ENCODE peak calls at places on chromosomes 13 and 19, in five cellular contexts. W is pancreas, A is RWPE1, T is heart right ventricle, U is progenitor cell of endocrine pancreas. F is an unnamed sample.

GRCh38 chr19:55258476-55258827 is 365 bp downstream of the PPP6R1 start:
- DNase-seq in W (peak; percentile 75), A (no peak), T (no peak), U (peak; percentile 31), F (no peak)

GRCh38 chr13:113748101-113748861 is 10.7 kb upstream of the TMEM255B start:
- DNase-seq in W (no peak), A (no peak), T (no peak), U (no peak), F (no peak)

GRCh38 chr19:49331616-49332055 is 3.6 kb upstream of the CD37 start:
- DNase-seq in W (no peak), A (peak; percentile 57), T (no peak), U (no peak), F (peak; percentile 54)

GRCh38 chr19:661427-662196 is 1.4 kb downstream of the RNF126 start:
- DNase-seq in W (peak; percentile 44), A (peak; percentile 31), T (no peak), U (no peak), F (peak; percentile 51)

GRCh38 chr19:1923319-1923718 is 17.7 kb upstream of the CSNK1G2 start:
- DNase-seq in W (no peak), A (no peak), T (no peak), U (no peak), F (no peak)

GRCh38 chr13:113982296-113982661 is 8.4 kb upstream of the C13orf46 start:
- DNase-seq in W (no peak), A (no peak), T (no peak), U (no peak), F (peak; percentile 32)

GRCh38 chr19:52171321-52172169 is at the start of gene ZNF836:
- DNase-seq in W (peak; percentile 93), A (peak; percentile 87), T (peak; percentile 93), U (peak; percentile 72), F (peak; percentile 92)

GRCh38 chr13:99467764-99468163 is 33.5 kb upstream of the TM9SF2 start:
- DNase-seq in W (no peak), A (peak; percentile 16), T (no peak), U (no peak), F (no peak)

GRCh38 chr13:27141746-27142145 is 29.9 kb downstream of the USP12 start:
- DNase-seq in W (no peak), A (no peak), T (no peak), U (no peak), F (no peak)

GRCh38 chr19:18385675-18386542 is at the start of gene GDF15:
- DNase-seq in W (peak; percentile 96), A (peak; percentile 77), T (peak; percentile 40), U (peak; percentile 59), F (peak; percentile 47)

GRCh38 chr19:12946092-12946845 is 607 bp downstream of the RAD23A start:
- DNase-seq in W (peak; percentile 78), A (peak; percentile 81), T (peak; percentile 69), U (peak; percentile 58), F (peak; percentile 75)

GRCh38 chr13:107531816-107532215 is 683.5 kb downstream of the LIG4 start:
- DNase-seq in W (no peak), A (no peak), T (no peak), U (no peak), F (no peak)

GRCh38 chr19:52742516-52742915 is 7.7 kb upstream of the ZNF611 start:
- DNase-seq in W (no peak), A (no peak), T (no peak), U (no peak), F (no peak)

GRCh38 chr13:99303863-99304521 is 3.2 kb downstream of the GPR183 start:
- DNase-seq in W (no peak), A (no peak), T (no peak), U (no peak), F (no peak)

GRCh38 chr19:50797429-50798115 is 7.4 kb downstream of the ACP4 start:
- DNase-seq in W (no peak), A (no peak), T (no peak), U (no peak), F (no peak)

GRCh38 chr13:79767126-79767525 is 286.2 kb downstream of the NDFIP2 start:
- DNase-seq in W (no peak), A (no peak), T (no peak), U (no peak), F (no peak)

GRCh38 chr19:48739835-48740704 is at the start of gene RASIP1:
- DNase-seq in W (peak; percentile 73), A (no peak), T (peak; percentile 88), U (no peak), F (peak; percentile 81)

GRCh38 chr13:84864341-84864740 is 934.9 kb downstream of the SLITRK6 start:
- DNase-seq in W (no peak), A (no peak), T (no peak), U (no peak), F (no peak)

GRCh38 chr13:113203507-113204377 is 4.7 kb downstream of the PCID2 start:
- DNase-seq in W (no peak), A (no peak), T (peak; percentile 63), U (no peak), F (peak; percentile 71)

GRCh38 chr13:60230593-60230992 is 66.9 kb upstream of the DIAPH3 start:
- DNase-seq in W (no peak), A (no peak), T (no peak), U (no peak), F (no peak)

GRCh38 chr19:3360494-3361383 is 5.6 kb upstream of the NFIC start:
- DNase-seq in W (peak; percentile 70), A (no peak), T (peak; percentile 81), U (no peak), F (peak; percentile 90)

GRCh38 chr19:44653977-44654784 is 10.5 kb downstream of the PVR start:
- DNase-seq in W (peak; percentile 67), A (peak; percentile 42), T (peak; percentile 71), U (peak; percentile 33), F (peak; percentile 77)

GRCh38 chr19:3984584-3984907 is 717 bp downstream of the EEF2 start:
- DNase-seq in W (peak; percentile 45), A (no peak), T (no peak), U (no peak), F (no peak)

GRCh38 chr19:13087795-13088537 is 14.7 kb downstream of the LYL1 start:
- DNase-seq in W (no peak), A (no peak), T (no peak), U (no peak), F (no peak)

GRCh38 chr13:73224708-73225107 is 165.9 kb downstream of the KLF5 start:
- DNase-seq in W (no peak), A (no peak), T (no peak), U (no peak), F (no peak)

GRCh38 chr13:113837554-113838355 is 26.1 kb downstream of the GAS6 start:
- DNase-seq in W (peak; percentile 95), A (peak; percentile 93), T (peak; percentile 93), U (no peak), F (peak; percentile 98)

GRCh38 chr13:27349458-27349857 is 75.0 kb upstream of the GTF3A start:
- DNase-seq in W (no peak), A (no peak), T (no peak), U (no peak), F (no peak)

DNA sequence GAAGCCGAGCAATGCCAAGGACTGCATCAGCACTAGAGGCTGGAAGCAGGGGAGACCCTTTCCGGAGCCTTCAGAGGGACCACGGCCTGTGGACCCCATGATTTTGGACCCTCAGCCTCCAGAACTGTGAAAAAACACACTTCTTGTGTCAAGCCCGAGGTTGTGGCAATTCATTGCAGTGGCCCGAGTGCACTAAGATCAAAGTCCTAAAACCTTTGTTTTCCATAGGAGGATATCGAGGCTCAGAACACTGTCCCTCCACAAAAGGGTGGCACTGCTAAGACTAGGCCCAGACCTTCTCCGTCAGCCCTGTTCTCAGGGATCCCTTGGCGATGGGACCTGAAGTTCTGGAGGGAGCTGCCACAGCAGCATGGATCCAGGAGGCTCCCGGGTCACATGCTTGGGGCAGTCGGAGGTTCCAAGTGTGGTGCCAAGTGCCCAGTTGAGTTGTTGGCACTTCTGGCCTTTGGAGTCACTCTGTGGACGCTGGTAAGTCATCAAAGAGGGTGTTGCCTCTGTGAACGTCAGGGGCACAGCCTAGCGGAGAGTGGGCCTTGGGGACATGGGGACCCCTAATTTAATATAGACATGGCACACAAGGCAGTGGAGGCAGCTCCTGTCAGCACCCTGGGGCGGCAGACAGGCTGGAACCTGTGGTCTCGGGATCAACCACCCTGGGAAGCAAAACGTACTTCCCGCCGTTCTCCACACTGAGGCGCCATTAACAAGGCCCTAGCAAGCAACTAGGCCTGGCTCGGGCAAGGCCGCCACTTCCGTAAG is 199.2 kb downstream of the COL4A1 start:
- DNase-seq in W (no peak), A (no peak), T (no peak), U (no peak), F (no peak)
- TF ChIP-seq CTCF in W (no peak), A (no peak), T (no peak), U (peak; percentile 22), F (peak; percentile 22)

DNA sequence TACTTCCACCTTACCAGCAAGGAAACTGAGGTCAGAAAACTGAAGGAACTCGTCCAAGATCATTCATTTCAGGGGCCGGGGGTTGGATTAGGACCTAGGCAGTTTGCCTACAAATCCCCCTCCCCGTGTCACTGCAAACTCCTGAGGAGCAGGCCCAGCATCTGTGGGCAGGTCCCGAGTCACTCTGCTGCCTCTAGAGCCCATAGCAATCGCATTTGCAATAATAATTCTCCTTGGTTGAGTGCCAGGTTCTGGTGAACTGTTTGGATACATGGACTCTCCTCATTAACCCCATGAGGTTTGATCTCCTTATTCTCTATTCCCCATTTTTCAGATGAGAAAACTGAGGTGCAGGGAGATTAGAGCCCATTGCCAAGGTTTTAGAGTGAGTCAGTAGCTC is 903 bp downstream of the PIN1 start:
- DNase-seq in W (no peak), A (no peak), T (no peak), U (no peak), F (no peak)
- TF ChIP-seq CTCF in W (no peak), A (no peak), T (no peak), U (no peak), F (no peak)

DNA sequence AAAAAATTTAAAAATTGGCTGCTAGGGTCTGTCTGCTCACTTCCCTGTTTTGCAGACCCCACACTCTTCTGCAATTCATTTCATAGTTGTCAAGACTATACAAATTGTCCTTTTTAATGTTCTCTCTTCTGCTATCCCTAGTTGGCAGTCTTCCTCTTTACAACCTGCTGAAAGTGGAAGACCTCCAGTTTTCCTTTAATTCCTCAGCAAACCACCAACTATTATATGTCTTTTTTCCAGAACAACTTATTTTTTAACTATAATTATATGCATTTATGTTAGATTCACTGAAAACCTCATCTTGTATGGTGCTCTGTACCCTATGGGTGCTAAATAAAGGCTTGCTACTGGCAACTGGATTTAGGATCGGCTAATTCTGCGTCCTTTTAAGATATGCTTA is 1.1 kb upstream of the PHF11 start:
- DNase-seq in W (no peak), A (no peak), T (no peak), U (no peak), F (no peak)
- TF ChIP-seq CTCF in W (no peak), A (no peak), T (no peak), U (no peak), F (no peak)

DNA sequence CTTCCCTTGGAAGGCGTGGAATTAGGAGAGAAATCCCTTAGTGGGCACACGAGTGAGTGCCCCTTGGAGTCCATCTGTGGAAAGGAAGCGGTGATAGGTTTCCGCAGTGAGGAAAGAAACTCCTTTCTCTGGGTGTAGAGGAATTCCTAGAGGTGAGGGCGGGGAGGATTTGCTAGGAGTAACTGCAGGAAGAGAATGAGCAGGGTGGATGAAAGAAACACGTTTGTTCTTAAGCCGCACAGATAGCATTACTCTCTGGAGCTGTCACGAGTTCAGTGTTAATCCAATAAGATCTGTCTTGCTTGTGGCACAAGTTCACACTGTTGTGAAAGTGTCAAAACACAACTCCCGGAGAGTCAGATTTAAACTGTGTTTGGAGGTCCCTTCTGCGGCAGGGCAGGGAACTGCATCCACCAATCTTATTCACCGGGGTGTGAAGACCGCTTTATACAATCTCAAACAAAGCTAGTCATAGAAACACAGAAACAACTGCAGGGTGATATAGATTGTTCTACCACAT is 1.2 kb downstream of the KL start:
- DNase-seq in W (no peak), A (no peak), T (peak; percentile 62), U (no peak), F (peak; percentile 56)
- TF ChIP-seq CTCF in W (no peak), A (no peak), T (peak; percentile 57), U (peak; percentile 54), F (peak; percentile 65)

GRCh38 chr13:86447479-86447878 is 648.3 kb upstream of the SLITRK6 start:
- DNase-seq in W (no peak), A (no peak), T (no peak), U (no peak), F (no peak)
- TF ChIP-seq CTCF in W (no peak), A (no peak), T (no peak), U (no peak), F (no peak)

F was measured in heart left ventricle.